ENCODE peak calls at places on chromosomes 7 and 10, in nine cellular contexts. One of them, this sample, is unnamed.

GRCh38 chr7:76509931-76510877 is at the start of gene UPK3B:
- DNase-seq in tibial artery: no peak
- DNase-seq in aorta: peak
- DNase-seq in OCI-LY7: no peak
- DNase-seq in epithelial cell of esophagus: peak
- DNase-seq in astrocyte of the spinal cord: peak
- DNase-seq in HCT116: no peak
- DNase-seq in naive thymus-derived CD4-positive, alpha-beta T cell: no peak
- DNase-seq in mucosa of descending colon: no peak
- DNase-seq in this sample: no peak

GRCh38 chr10:4013651-4014085 is 228.7 kb upstream of the KLF6 start:
- DNase-seq in HCT116: no peak
- DNase-seq in tibial artery: peak
- DNase-seq in OCI-LY7: no peak
- DNase-seq in mucosa of descending colon: no peak
- DNase-seq in aorta: no peak
- DNase-seq in epithelial cell of esophagus: no peak
- DNase-seq in astrocyte of the spinal cord: no peak
- DNase-seq in naive thymus-derived CD4-positive, alpha-beta T cell: no peak
- DNase-seq in this sample: no peak

GRCh38 chr7:27140108-27140842 is 3.2 kb downstream of the HOXA5 start:
- DNase-seq in epithelial cell of esophagus: no peak
- DNase-seq in astrocyte of the spinal cord: peak
- DNase-seq in OCI-LY7: no peak
- DNase-seq in HCT116: no peak
- DNase-seq in naive thymus-derived CD4-positive, alpha-beta T cell: no peak
- DNase-seq in tibial artery: no peak
- DNase-seq in aorta: no peak
- DNase-seq in mucosa of descending colon: peak
- DNase-seq in this sample: no peak

GRCh38 chr7:155115288-155115687 is 45.2 kb downstream of the HTR5A start:
- DNase-seq in epithelial cell of esophagus: no peak
- DNase-seq in aorta: no peak
- DNase-seq in astrocyte of the spinal cord: no peak
- DNase-seq in naive thymus-derived CD4-positive, alpha-beta T cell: no peak
- DNase-seq in mucosa of descending colon: no peak
- DNase-seq in HCT116: no peak
- DNase-seq in OCI-LY7: no peak
- DNase-seq in tibial artery: no peak
- DNase-seq in this sample: no peak

GRCh38 chr10:14047431-14047830 is 283.3 kb downstream of the FRMD4A start:
- DNase-seq in mucosa of descending colon: no peak
- DNase-seq in tibial artery: no peak
- DNase-seq in astrocyte of the spinal cord: no peak
- DNase-seq in HCT116: no peak
- DNase-seq in epithelial cell of esophagus: no peak
- DNase-seq in OCI-LY7: no peak
- DNase-seq in aorta: no peak
- DNase-seq in naive thymus-derived CD4-positive, alpha-beta T cell: no peak
- DNase-seq in this sample: no peak

GRCh38 chr7:144565586-144565985 is 162.1 kb upstream of the NOBOX start:
- DNase-seq in mucosa of descending colon: no peak
- DNase-seq in epithelial cell of esophagus: no peak
- DNase-seq in aorta: no peak
- DNase-seq in astrocyte of the spinal cord: no peak
- DNase-seq in HCT116: no peak
- DNase-seq in naive thymus-derived CD4-positive, alpha-beta T cell: no peak
- DNase-seq in OCI-LY7: no peak
- DNase-seq in tibial artery: no peak
- DNase-seq in this sample: no peak

GRCh38 chr7:50339990-50340500 is 35.5 kb downstream of the IKZF1 start:
- DNase-seq in astrocyte of the spinal cord: no peak
- DNase-seq in mucosa of descending colon: no peak
- DNase-seq in naive thymus-derived CD4-positive, alpha-beta T cell: peak
- DNase-seq in HCT116: no peak
- DNase-seq in epithelial cell of esophagus: no peak
- DNase-seq in OCI-LY7: peak
- DNase-seq in tibial artery: no peak
- DNase-seq in aorta: no peak
- DNase-seq in this sample: no peak

GRCh38 chr7:20301311-20301939 is 29.3 kb upstream of the ITGB8 start:
- DNase-seq in epithelial cell of esophagus: peak
- DNase-seq in naive thymus-derived CD4-positive, alpha-beta T cell: no peak
- DNase-seq in tibial artery: no peak
- DNase-seq in HCT116: no peak
- DNase-seq in OCI-LY7: no peak
- DNase-seq in astrocyte of the spinal cord: peak
- DNase-seq in mucosa of descending colon: no peak
- DNase-seq in aorta: no peak
- DNase-seq in this sample: no peak

GRCh38 chr10:18164771-18165361 is 24.6 kb downstream of the CACNB2 start:
- DNase-seq in epithelial cell of esophagus: no peak
- DNase-seq in mucosa of descending colon: no peak
- DNase-seq in astrocyte of the spinal cord: peak
- DNase-seq in HCT116: no peak
- DNase-seq in tibial artery: no peak
- DNase-seq in aorta: no peak
- DNase-seq in OCI-LY7: no peak
- DNase-seq in naive thymus-derived CD4-positive, alpha-beta T cell: no peak
- DNase-seq in this sample: peak

GRCh38 chr7:42587826-42588225 is 324.0 kb downstream of the C7orf25 start:
- DNase-seq in epithelial cell of esophagus: peak
- DNase-seq in tibial artery: no peak
- DNase-seq in mucosa of descending colon: no peak
- DNase-seq in OCI-LY7: no peak
- DNase-seq in naive thymus-derived CD4-positive, alpha-beta T cell: no peak
- DNase-seq in HCT116: no peak
- DNase-seq in aorta: no peak
- DNase-seq in astrocyte of the spinal cord: no peak
- DNase-seq in this sample: no peak

GRCh38 chr10:92965314-92965713 is 95.3 kb upstream of the CYP26C1 start:
- DNase-seq in OCI-LY7: peak
- DNase-seq in astrocyte of the spinal cord: peak
- DNase-seq in HCT116: peak
- DNase-seq in mucosa of descending colon: peak
- DNase-seq in naive thymus-derived CD4-positive, alpha-beta T cell: peak
- DNase-seq in epithelial cell of esophagus: peak
- DNase-seq in tibial artery: no peak
- DNase-seq in aorta: no peak
- DNase-seq in this sample: no peak

GRCh38 chr7:15556706-15557105 is 5.1 kb downstream of the AGMO start:
- DNase-seq in astrocyte of the spinal cord: no peak
- DNase-seq in OCI-LY7: no peak
- DNase-seq in tibial artery: no peak
- DNase-seq in naive thymus-derived CD4-positive, alpha-beta T cell: no peak
- DNase-seq in HCT116: no peak
- DNase-seq in aorta: no peak
- DNase-seq in mucosa of descending colon: no peak
- DNase-seq in epithelial cell of esophagus: no peak
- DNase-seq in this sample: no peak

GRCh38 chr7:23679898-23680416 is at the start of gene FAM221A:
- DNase-seq in aorta: peak
- DNase-seq in astrocyte of the spinal cord: peak
- DNase-seq in HCT116: no peak
- DNase-seq in OCI-LY7: peak
- DNase-seq in tibial artery: peak
- DNase-seq in naive thymus-derived CD4-positive, alpha-beta T cell: peak
- DNase-seq in epithelial cell of esophagus: peak
- DNase-seq in mucosa of descending colon: peak
- DNase-seq in this sample: no peak

GRCh38 chr7:122301858-122302745 is 2.4 kb downstream of the FEZF1 start:
- DNase-seq in HCT116: no peak
- DNase-seq in astrocyte of the spinal cord: no peak
- DNase-seq in aorta: peak
- DNase-seq in epithelial cell of esophagus: no peak
- DNase-seq in OCI-LY7: no peak
- DNase-seq in mucosa of descending colon: no peak
- DNase-seq in tibial artery: no peak
- DNase-seq in naive thymus-derived CD4-positive, alpha-beta T cell: no peak
- DNase-seq in this sample: no peak
- H3K4me3 ChIP-seq in HCT116: no peak
- H3K4me3 ChIP-seq in astrocyte of the spinal cord: no peak
- H3K4me3 ChIP-seq in aorta: no peak
- H3K4me3 ChIP-seq in epithelial cell of esophagus: no peak
- H3K4me3 ChIP-seq in OCI-LY7: no peak
- H3K4me3 ChIP-seq in mucosa of descending colon: no peak
- H3K4me3 ChIP-seq in tibial artery: no peak
- H3K4me3 ChIP-seq in naive thymus-derived CD4-positive, alpha-beta T cell: no peak
- H3K4me3 ChIP-seq in this sample: no peak

GRCh38 chr10:132785433-132786278 is at the start of gene NKX6-2:
- DNase-seq in mucosa of descending colon: no peak
- DNase-seq in naive thymus-derived CD4-positive, alpha-beta T cell: no peak
- DNase-seq in astrocyte of the spinal cord: no peak
- DNase-seq in OCI-LY7: no peak
- DNase-seq in tibial artery: no peak
- DNase-seq in aorta: no peak
- DNase-seq in HCT116: no peak
- DNase-seq in epithelial cell of esophagus: peak
- DNase-seq in this sample: no peak

GRCh38 chr10:132786279-132786528 is 257 bp upstream of the NKX6-2 start:
- DNase-seq in OCI-LY7: no peak
- DNase-seq in aorta: no peak
- DNase-seq in astrocyte of the spinal cord: no peak
- DNase-seq in mucosa of descending colon: no peak
- DNase-seq in tibial artery: no peak
- DNase-seq in HCT116: no peak
- DNase-seq in epithelial cell of esophagus: no peak
- DNase-seq in naive thymus-derived CD4-positive, alpha-beta T cell: no peak
- DNase-seq in this sample: no peak

GRCh38 chr10:132783165-132783736 is 2.7 kb downstream of the NKX6-2 start:
- DNase-seq in astrocyte of the spinal cord: no peak
- DNase-seq in tibial artery: no peak
- DNase-seq in naive thymus-derived CD4-positive, alpha-beta T cell: no peak
- DNase-seq in HCT116: no peak
- DNase-seq in mucosa of descending colon: no peak
- DNase-seq in epithelial cell of esophagus: no peak
- DNase-seq in OCI-LY7: no peak
- DNase-seq in aorta: no peak
- DNase-seq in this sample: no peak

GRCh38 chr10:132784582-132785432 is 1.1 kb downstream of the NKX6-2 start:
- DNase-seq in HCT116: no peak
- DNase-seq in OCI-LY7: no peak
- DNase-seq in mucosa of descending colon: no peak
- DNase-seq in epithelial cell of esophagus: peak
- DNase-seq in astrocyte of the spinal cord: no peak
- DNase-seq in tibial artery: no peak
- DNase-seq in aorta: no peak
- DNase-seq in naive thymus-derived CD4-positive, alpha-beta T cell: no peak
- DNase-seq in this sample: no peak

DNA sequence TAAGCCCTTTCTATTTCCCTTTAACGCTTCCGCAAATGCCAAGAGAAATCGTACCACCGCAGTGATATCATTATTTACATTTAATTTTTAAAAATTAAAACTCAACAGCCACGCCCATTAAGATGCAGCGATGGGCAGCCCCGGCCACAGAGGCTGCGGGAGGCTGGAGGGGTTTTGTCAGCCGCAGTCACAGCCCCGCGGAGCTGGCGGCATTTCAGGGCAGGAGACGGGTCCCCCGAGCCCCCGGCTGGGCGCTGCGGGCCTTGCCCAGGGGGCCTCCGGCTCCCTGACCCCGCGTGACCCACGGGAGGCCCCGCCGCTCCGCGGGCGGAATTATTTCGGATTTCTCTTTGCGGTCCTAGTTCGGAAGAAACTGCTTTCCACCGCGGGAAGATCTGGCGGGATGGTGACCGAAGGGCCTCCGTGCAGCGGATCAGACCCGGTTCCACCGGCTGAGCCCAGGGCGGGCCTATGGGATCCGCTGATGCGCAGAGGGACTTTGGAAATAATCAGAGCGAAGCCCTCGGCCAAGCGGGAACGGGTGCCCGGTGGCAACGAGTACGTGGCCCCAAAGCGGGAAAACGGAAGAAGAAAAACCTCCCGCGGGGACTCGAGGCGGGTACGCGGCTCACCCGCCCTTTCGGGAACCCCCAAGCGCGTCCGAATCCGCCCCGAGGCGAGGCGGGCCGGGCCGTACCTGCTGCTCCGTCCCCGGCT is 1.9 kb downstream of the NKX6-2 start:
- DNase-seq in epithelial cell of esophagus: no peak
- DNase-seq in aorta: no peak
- DNase-seq in astrocyte of the spinal cord: no peak
- DNase-seq in naive thymus-derived CD4-positive, alpha-beta T cell: no peak
- DNase-seq in OCI-LY7: no peak
- DNase-seq in HCT116: no peak
- DNase-seq in mucosa of descending colon: no peak
- DNase-seq in tibial artery: no peak
- DNase-seq in this sample: no peak
- H3K4me3 ChIP-seq in epithelial cell of esophagus: no peak
- H3K4me3 ChIP-seq in aorta: no peak
- H3K4me3 ChIP-seq in astrocyte of the spinal cord: no peak
- H3K4me3 ChIP-seq in naive thymus-derived CD4-positive, alpha-beta T cell: no peak
- H3K4me3 ChIP-seq in OCI-LY7: no peak
- H3K4me3 ChIP-seq in HCT116: no peak
- H3K4me3 ChIP-seq in mucosa of descending colon: no peak
- H3K4me3 ChIP-seq in tibial artery: no peak
- H3K4me3 ChIP-seq in this sample: no peak

DNA sequence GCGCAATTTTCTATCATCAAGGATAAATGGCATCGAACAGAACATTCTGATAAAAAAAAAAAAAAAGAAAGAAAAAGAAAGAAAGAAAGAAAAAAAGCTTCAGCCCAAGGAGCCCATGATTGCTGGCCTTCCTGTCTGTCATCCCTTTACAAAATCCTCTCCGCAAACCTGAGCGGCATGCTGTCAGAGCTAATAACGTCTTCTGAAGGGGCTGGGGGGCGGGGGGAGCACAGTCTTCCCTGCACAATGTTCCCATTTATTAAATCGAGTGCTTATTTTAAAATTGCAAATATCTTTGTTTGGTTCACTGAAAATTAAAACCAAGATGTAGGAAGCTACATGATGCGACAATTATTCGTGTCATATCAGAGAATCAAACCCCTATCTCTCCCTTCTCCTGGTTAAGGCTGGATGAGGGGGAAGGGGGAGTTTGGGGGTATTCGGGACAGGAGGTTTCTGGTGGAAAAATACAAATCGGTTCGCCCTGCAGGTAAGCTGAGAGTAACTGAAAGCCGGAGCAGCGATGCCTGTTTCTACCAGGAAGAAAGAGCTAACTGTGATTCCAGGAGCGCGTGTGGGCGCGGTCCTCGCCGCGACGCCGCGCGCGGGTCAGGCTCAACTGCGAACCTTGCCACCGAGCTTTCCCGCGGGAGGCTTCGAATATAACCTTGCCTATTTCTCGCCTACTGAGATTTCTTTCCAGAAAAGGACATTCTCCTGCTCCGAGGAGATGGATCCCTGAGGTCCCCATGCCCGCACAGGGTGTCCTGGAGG is 13.3 kb upstream of the DLX6 start:
- DNase-seq in aorta: no peak
- DNase-seq in epithelial cell of esophagus: no peak
- DNase-seq in tibial artery: no peak
- DNase-seq in astrocyte of the spinal cord: no peak
- DNase-seq in OCI-LY7: no peak
- DNase-seq in mucosa of descending colon: no peak
- DNase-seq in naive thymus-derived CD4-positive, alpha-beta T cell: no peak
- DNase-seq in HCT116: no peak
- DNase-seq in this sample: no peak
- H3K4me3 ChIP-seq in aorta: no peak
- H3K4me3 ChIP-seq in epithelial cell of esophagus: no peak
- H3K4me3 ChIP-seq in tibial artery: no peak
- H3K4me3 ChIP-seq in astrocyte of the spinal cord: no peak
- H3K4me3 ChIP-seq in OCI-LY7: no peak
- H3K4me3 ChIP-seq in mucosa of descending colon: no peak
- H3K4me3 ChIP-seq in naive thymus-derived CD4-positive, alpha-beta T cell: no peak
- H3K4me3 ChIP-seq in HCT116: no peak
- H3K4me3 ChIP-seq in this sample: no peak

GRCh38 chr7:106281919-106282318 is 2.9 kb downstream of the NAMPT start:
- DNase-seq in HCT116: no peak
- DNase-seq in aorta: no peak
- DNase-seq in mucosa of descending colon: no peak
- DNase-seq in naive thymus-derived CD4-positive, alpha-beta T cell: no peak
- DNase-seq in OCI-LY7: no peak
- DNase-seq in tibial artery: no peak
- DNase-seq in astrocyte of the spinal cord: no peak
- DNase-seq in epithelial cell of esophagus: no peak
- DNase-seq in this sample: no peak
- H3K4me3 ChIP-seq in HCT116: no peak
- H3K4me3 ChIP-seq in aorta: no peak
- H3K4me3 ChIP-seq in mucosa of descending colon: no peak
- H3K4me3 ChIP-seq in naive thymus-derived CD4-positive, alpha-beta T cell: no peak
- H3K4me3 ChIP-seq in OCI-LY7: no peak
- H3K4me3 ChIP-seq in tibial artery: peak
- H3K4me3 ChIP-seq in astrocyte of the spinal cord: no peak
- H3K4me3 ChIP-seq in epithelial cell of esophagus: peak
- H3K4me3 ChIP-seq in this sample: no peak